ENCODE peak calls at places on chromosomes 12 and 14, in four cellular contexts. Z is HepG2, D is IMR-90, P is PC-3. I is an unnamed sample.
A peak's percentile ranks its signal among the peaks of the same experiment; 100 is the strongest.

GRCh38 chr12:106583578-106584103 is 837 bp downstream of the RFX4 start:
- DNase-seq in Z (no peak), D (peak; percentile 12), P (no peak), I (no peak)

GRCh38 chr14:95961481-95961880 is 77.7 kb upstream of the C14orf132 start:
- DNase-seq in Z (no peak), D (no peak), P (no peak), I (no peak)

GRCh38 chr14:99602054-99602787 is 1.8 kb downstream of the CCDC85C start:
- DNase-seq in Z (peak; percentile 31), D (peak; percentile 37), P (peak; percentile 47), I (no peak)

GRCh38 chr14:44995770-44996294 is 33.8 kb downstream of the TOGARAM1 start:
- DNase-seq in Z (no peak), D (peak; percentile 6), P (no peak), I (no peak)

GRCh38 chr14:90545966-90546751 is 149.3 kb downstream of the CALM1 start:
- DNase-seq in Z (no peak), D (no peak), P (no peak), I (no peak)

GRCh38 chr12:3092770-3093169 is 15.6 kb downstream of the TSPAN9 start:
- DNase-seq in Z (no peak), D (no peak), P (no peak), I (no peak)

GRCh38 chr12:106455100-106455499 is 97.6 kb downstream of the POLR3B start:
- DNase-seq in Z (no peak), D (no peak), P (no peak), I (no peak)

GRCh38 chr14:36515896-36516718 is 3.9 kb downstream of the NKX2-1 start:
- DNase-seq in Z (no peak), D (no peak), P (no peak), I (no peak)

GRCh38 chr12:7905071-7905470 is 30.9 kb downstream of the SLC2A3 start:
- DNase-seq in Z (no peak), D (no peak), P (peak; percentile 11), I (no peak)

GRCh38 chr12:122183588-122183940 is 641 bp downstream of the LRRC43 start:
- DNase-seq in Z (no peak), D (no peak), P (no peak), I (no peak)

GRCh38 chr12:24947541-24948451 is 1.1 kb downstream of the BCAT1 start:
- DNase-seq in Z (no peak), D (no peak), P (no peak), I (no peak)

GRCh38 chr12:100484178-100484886 is 10.7 kb downstream of the NR1H4 start:
- DNase-seq in Z (peak; percentile 47), D (peak; percentile 40), P (no peak), I (no peak)

GRCh38 chr12:31362115-31362758 is 36.3 kb upstream of the SINHCAF start:
- DNase-seq in Z (peak; percentile 66), D (no peak), P (no peak), I (no peak)

GRCh38 chr14:50520947-50521815 is 11.2 kb downstream of the MAP4K5 start:
- DNase-seq in Z (no peak), D (peak; percentile 95), P (peak; percentile 93), I (peak; percentile 57)

GRCh38 chr12:34327671-34328070 is 305.4 kb downstream of the ALG10 start:
- DNase-seq in Z (no peak), D (no peak), P (no peak), I (no peak)
- H3K9me3 ChIP-seq in Z (no peaks in the 10 kb centered on the region), D (peaks cover 84% of the 10 kb centered on the region), P (no peaks in the 10 kb centered on the region), I (peaks cover 17% of the 10 kb centered on the region)

GRCh38 chr14:58750321-58751269 is 112.8 kb downstream of the DACT1 start:
- DNase-seq in Z (no peak), D (no peak), P (peak; percentile 75), I (no peak)

GRCh38 chr14:58755026-58755929 is 117.5 kb downstream of the DACT1 start:
- DNase-seq in Z (no peak), D (no peak), P (no peak), I (no peak)

GRCh38 chr14:58752280-58752679 is 114.5 kb downstream of the DACT1 start:
- DNase-seq in Z (no peak), D (no peak), P (no peak), I (no peak)

GRCh38 chr14:58751788-58752187 is 114.0 kb downstream of the DACT1 start:
- DNase-seq in Z (no peak), D (no peak), P (no peak), I (no peak)

GRCh38 chr14:58752782-58753181 is 115.0 kb downstream of the DACT1 start:
- DNase-seq in Z (peak; percentile 18), D (no peak), P (no peak), I (no peak)
- H2AFZ ChIP-seq in Z (no peak overlapping the region), D (no peak overlapping the region), P (no peak overlapping the region), I (peak overlapping the region; percentile 86)

DNA sequence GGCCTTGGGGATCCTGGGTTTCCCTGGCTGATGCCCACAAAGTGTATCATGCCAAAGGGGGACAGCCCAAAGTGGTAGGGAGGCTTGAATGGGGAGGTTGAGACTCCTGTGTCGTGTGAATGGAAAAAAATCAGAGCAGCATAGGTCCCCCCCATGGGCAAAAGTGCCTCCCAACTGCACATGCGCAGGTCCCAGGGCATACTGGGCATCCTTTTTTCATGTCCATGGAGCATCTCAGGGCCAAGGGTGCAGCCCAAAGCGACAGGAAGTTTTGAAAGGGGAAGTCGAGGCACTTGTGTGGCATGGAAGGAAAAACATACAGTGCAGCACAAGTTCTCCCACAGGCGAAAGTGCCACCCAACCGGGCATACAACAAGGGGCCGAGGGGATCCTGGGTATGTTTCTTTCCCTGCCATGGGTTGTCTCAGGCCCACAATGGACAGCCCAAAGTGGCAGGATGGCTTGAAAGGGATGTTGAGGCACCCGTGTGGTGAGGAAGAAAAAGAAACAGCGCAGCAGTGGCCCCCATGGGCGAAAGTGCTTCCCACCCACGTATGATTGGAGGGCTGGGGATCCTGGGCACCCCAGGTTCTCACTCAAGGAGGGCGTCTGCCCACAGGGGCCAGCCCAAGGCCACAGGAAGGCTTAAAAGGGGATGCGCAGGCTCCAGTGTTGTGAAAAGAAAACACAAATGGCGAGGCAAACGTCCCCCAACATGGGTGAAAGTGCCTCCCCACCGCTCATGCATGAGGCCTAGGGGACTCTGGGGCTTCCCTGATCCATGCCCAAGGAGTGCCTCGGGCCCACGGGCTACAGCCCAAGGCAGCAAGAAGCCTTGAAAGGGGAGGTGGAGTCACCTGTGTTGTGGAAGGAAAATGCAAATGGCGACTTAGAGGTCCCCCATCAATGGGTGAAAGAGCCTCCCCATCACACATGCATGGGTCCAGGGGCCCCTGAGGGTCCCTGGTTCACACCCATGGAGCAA is 573.7 kb downstream of the ALG10 start:
- DNase-seq in Z (no peak), D (no peak), P (no peak), I (no peak)
- H3K9me3 ChIP-seq in Z (peaks cover 100% of the 10 kb centered on the region), D (peaks cover 43% of the 10 kb centered on the region), P (peaks cover 44% of the 10 kb centered on the region), I (peaks cover 5% of the 10 kb centered on the region)

DNA sequence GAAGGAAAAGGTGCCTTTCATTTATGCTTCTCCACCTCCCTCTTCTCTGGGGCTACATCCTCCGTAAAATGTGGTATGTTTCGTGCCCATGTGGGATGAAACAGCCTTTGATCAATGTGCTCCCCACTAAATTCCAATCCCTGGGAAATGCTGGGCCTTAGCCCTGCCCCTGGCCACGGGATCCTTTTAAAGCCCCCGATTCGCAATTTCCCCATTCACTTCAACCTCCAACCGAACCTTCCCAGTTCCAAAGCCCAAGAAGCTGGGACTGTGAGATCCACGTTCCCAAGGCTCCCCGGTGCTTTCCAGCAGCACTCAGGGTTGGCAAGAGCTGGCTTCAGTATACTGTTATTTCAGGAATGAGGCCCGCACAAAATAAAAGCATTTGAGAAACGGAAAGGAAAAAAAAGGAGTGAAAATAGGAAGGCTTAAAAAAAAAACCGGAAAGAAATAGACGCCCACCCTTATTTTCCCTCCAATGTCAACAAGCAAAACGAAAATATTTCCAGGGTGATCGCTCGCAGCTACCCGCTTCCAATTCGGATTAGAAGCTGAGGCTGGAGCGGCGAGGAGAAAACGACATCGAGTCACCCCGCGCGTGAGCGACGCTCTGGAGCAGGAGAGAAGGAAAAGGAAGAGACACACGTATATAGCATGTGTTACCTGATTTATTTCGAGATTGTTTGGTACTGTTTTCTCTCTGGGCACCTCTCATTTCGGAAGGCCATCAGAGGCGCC is 1.2 kb upstream of the FOXG1 start:
- DNase-seq in Z (no peak), D (no peak), P (no peak), I (no peak)
- H2AFZ ChIP-seq in Z (no peak overlapping the region), D (peak overlapping the region; percentile 62), P (no peak overlapping the region), I (no peak overlapping the region)

GRCh38 chr14:105102893-105103292 is 37.7 kb upstream of the GPR132 start:
- DNase-seq in Z (no peak), D (no peak), P (no peak), I (no peak)

GRCh38 chr14:105102361-105102760 is 37.1 kb upstream of the GPR132 start:
- DNase-seq in Z (no peak), D (no peak), P (no peak), I (no peak)

GRCh38 chr14:105099778-105100177 is 34.5 kb upstream of the GPR132 start:
- DNase-seq in Z (no peak), D (no peak), P (no peak), I (no peak)

GRCh38 chr14:105098316-105098715 is 33.1 kb upstream of the GPR132 start:
- DNase-seq in Z (no peak), D (no peak), P (no peak), I (no peak)

GRCh38 chr14:105100931-105101330 is 35.7 kb upstream of the GPR132 start:
- DNase-seq in Z (no peak), D (no peak), P (no peak), I (no peak)
- H3K9me3 ChIP-seq in Z (peaks cover 3% of the 10 kb centered on the region), D (peaks cover 7% of the 10 kb centered on the region), P (no peaks in the 10 kb centered on the region), I (no peaks in the 10 kb centered on the region)

GRCh38 chr12:1551496-1551895 is 42.9 kb downstream of the FBXL14 start:
- DNase-seq in Z (no peak), D (no peak), P (no peak), I (no peak)

GRCh38 chr12:1542599-1542998 is 51.8 kb downstream of the FBXL14 start:
- DNase-seq in Z (no peak), D (no peak), P (no peak), I (no peak)

GRCh38 chr12:1552171-1552570 is 42.2 kb downstream of the FBXL14 start:
- DNase-seq in Z (no peak), D (no peak), P (peak; percentile 17), I (no peak)

GRCh38 chr12:1544991-1545700 is 49.2 kb downstream of the FBXL14 start:
- DNase-seq in Z (peak; percentile 7), D (peak; percentile 43), P (peak; percentile 68), I (no peak)

GRCh38 chr12:1546931-1547640 is 47.3 kb downstream of the FBXL14 start:
- DNase-seq in Z (no peak), D (no peak), P (no peak), I (no peak)
- H2AFZ ChIP-seq in Z (no peak overlapping the region), D (no peak overlapping the region), P (no peak overlapping the region), I (no peak overlapping the region)

GRCh38 chr12:34597548-34598351 is 575.5 kb downstream of the ALG10 start:
- DNase-seq in Z (no peak), D (no peak), P (no peak), I (no peak)

GRCh38 chr12:34591966-34592365 is 569.7 kb downstream of the ALG10 start:
- DNase-seq in Z (no peak), D (no peak), P (no peak), I (no peak)
- H3K9me3 ChIP-seq in Z (peaks cover 100% of the 10 kb centered on the region), D (peaks cover 14% of the 10 kb centered on the region), P (peaks cover 83% of the 10 kb centered on the region), I (peaks cover 1% of the 10 kb centered on the region)

I was measured in keratinocyte.